ENCODE peak calls at places on chromosomes 4 and X, in four cellular contexts. Q is right lobe of liver, A is IMR-90, X is Peyer's patch. W is an unnamed sample.

GRCh38 chr4:119854364-119854763 is 212.3 kb downstream of the MAD2L1 start:
- DNase-seq in Q (no peak), A (peak; percentile 76), X (no peak), W (no peak)

GRCh38 chrX:7077241-7077909 is 70.1 kb upstream of the STS start:
- DNase-seq in Q (no peak), X (no peak), A (no peak), W (no peak)

GRCh38 chrX:119401569-119401968 is 2.4 kb downstream of the SLC25A43 start:
- DNase-seq in Q (no peak), X (no peak), A (no peak), W (no peak)

GRCh38 chr4:140995058-140995457 is 138.2 kb downstream of the RNF150 start:
- DNase-seq in X (no peak), A (no peak), Q (peak; percentile 66), W (peak; percentile 84)

GRCh38 chrX:40304115-40304514 is 206.4 kb upstream of the BCOR start:
- DNase-seq in A (no peak), X (no peak), Q (no peak), W (no peak)

GRCh38 chrX:38275615-38276014 is 51.7 kb downstream of the RPGR start:
- DNase-seq in Q (no peak), X (no peak), A (peak; percentile 93), W (no peak)

GRCh38 chrX:65072590-65072989 is 96.3 kb upstream of the ZC4H2 start:
- DNase-seq in Q (no peak), X (no peak), A (no peak), W (peak; percentile 42)

GRCh38 chr4:8435656-8436121 is 4.8 kb downstream of the ACOX3 start:
- DNase-seq in A (peak; percentile 15), X (no peak), Q (no peak), W (no peak)

GRCh38 chr4:76982638-76983579 is 33.4 kb downstream of the SEPTIN11 start:
- DNase-seq in Q (no peak), X (no peak), A (peak; percentile 54), W (no peak)

GRCh38 chr4:185870437-185870836 is 58.4 kb upstream of the SORBS2 start:
- DNase-seq in A (no peak), Q (no peak), X (no peak), W (no peak)

GRCh38 chr4:185874516-185875230 is 62.7 kb upstream of the SORBS2 start:
- DNase-seq in Q (no peak), A (peak; percentile 81), X (no peak), W (no peak)

GRCh38 chr4:185868983-185869938 is 57.3 kb upstream of the SORBS2 start:
- DNase-seq in X (no peak), A (no peak), Q (no peak), W (no peak)

GRCh38 chr4:185867770-185868169 is 55.8 kb upstream of the SORBS2 start:
- DNase-seq in X (no peak), Q (no peak), A (no peak), W (no peak)

DNA sequence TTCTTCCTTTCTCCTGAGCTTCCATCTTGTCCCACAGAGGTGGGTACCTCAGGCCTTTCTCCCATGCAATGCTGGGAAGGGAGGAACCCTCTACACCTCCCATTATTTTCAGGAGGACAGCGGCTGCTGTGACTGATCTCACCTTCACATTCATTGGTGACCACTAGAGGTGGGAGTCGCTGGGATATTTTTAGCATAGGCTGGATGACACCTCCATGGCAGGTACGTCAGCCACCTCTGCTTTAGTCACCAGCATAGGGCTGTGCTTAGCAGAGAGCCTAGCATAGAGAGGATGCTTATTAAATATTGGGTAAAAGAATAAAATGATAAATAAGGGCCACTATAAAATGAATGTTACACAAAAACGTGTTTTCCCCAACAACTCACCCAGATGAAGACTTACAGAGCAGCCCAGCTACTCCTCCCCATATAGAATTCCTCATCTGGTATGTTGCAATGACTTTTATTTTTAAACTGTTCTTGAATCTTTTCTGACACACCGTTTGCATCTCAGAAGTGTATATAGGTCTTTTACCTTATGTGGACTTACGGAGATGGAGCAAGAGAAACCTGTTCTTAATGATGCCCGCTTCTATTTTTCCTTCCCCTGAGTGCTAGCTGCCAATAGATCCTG is 60.9 kb upstream of the SORBS2 start:
- DNase-seq in A (peak; percentile 12), X (no peak), Q (no peak), W (no peak)
- TF ChIP-seq CTCF in A (no peak), X (no peak), Q (no peak), W (no peak)

DNA sequence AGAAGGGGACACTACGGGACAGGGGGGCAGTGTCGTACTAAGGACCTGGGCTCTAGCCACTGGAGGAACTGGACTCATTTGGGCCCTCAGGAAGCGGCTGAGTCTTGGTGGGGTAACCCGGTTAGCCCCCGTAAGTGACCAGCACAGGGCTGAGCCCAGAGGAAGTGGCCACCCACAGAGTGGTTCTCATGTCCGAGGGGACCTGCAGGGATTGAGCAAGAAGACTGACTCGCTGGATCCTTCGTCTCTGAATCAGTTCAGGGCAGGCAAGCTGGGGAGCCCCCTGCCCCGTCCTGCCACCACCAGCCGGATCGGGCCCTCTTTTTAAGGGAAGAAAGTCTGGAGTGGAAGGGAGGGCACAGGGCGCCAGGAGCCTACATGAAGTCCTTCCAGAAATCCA is 719 bp upstream of the BGN start:
- DNase-seq in X (no peak), A (peak; percentile 41), Q (no peak), W (no peak)
- H3K4me3 ChIP-seq in X (no peak overlapping the region), A (peak overlapping the region; percentile 14), Q (no peak overlapping the region), W (no peak overlapping the region)

GRCh38 chrX:30889147-30890125 is at the start of gene TAB3:
- DNase-seq in A (peak; percentile 95), Q (peak; percentile 94), X (peak; percentile 92), W (peak; percentile 97)
- TF ChIP-seq POLR2A in A (no peak), Q (peak; percentile 46), X (peak; percentile 41), W (no peak)

GRCh38 chrX:17441965-17442364 is 67.0 kb downstream of the NHS start:
- DNase-seq in Q (no peak), A (peak; percentile 74), X (no peak), W (no peak)

GRCh38 chrX:17440836-17441235 is 65.8 kb downstream of the NHS start:
- DNase-seq in A (no peak), Q (no peak), X (no peak), W (no peak)

GRCh38 chrX:17440258-17440657 is 65.3 kb downstream of the NHS start:
- DNase-seq in A (no peak), Q (no peak), X (no peak), W (no peak)

GRCh38 chrX:17442898-17443297 is 67.9 kb downstream of the NHS start:
- DNase-seq in X (no peak), A (no peak), Q (no peak), W (no peak)

GRCh38 chrX:17443546-17443945 is 68.5 kb downstream of the NHS start:
- DNase-seq in X (no peak), A (no peak), Q (no peak), W (no peak)
- TF ChIP-seq CTCF in X (no peak), A (no peak), Q (no peak), W (no peak)

GRCh38 chr4:154064244-154064643 is 275.4 kb upstream of the SFRP2 start:
- DNase-seq in Q (no peak), X (no peak), A (no peak), W (no peak)
- H3K4me3 ChIP-seq in Q (no peak overlapping the region), X (no peak overlapping the region), A (no peak overlapping the region), W (no peak overlapping the region)

GRCh38 chr4:52751349-52751911 is at the start of gene ERVMER34-1:
- DNase-seq in A (no peak), X (peak; percentile 69), Q (peak; percentile 57), W (peak; percentile 69)
- TF ChIP-seq POLR2A in A (no peak), X (no peak), Q (no peak), W (no peak)

DNA sequence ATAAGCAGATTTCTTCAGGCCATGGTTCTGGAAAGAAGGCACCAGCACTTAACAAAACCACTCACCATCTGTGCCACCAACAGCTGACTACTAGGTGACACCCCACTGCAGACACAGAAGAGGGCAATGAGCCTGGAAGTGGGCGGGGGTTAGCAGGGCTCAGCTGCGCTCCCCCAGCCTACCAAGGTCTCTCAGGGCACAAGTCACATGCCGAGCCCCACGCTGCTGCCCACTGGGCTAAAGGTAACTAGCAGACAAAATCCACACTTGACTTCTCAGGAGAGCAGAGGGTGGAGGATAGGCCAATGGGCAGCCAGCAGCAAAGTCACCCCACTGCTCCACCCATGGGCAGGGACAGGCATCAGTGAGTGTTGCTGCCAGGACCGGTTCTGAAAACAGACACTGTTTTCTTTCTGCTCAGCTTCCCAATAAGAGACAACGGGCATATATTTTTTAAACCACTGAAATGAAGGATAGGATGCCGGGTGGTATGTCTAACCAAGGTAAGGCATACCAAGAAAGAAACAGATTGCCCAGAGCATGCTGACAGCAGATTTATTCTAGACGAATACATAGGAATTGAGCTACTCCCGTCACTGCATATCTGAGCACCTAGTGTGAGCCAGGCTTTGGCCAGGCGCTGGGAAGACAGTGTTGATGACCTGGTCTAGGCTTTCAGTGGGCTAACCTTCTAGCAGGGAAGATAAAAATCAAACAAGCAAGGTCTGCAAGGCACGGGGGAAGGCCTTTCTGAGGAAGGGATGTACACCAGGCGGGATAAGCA is 20.1 kb downstream of the ACSL1 start:
- DNase-seq in A (no peak), X (peak; percentile 76), Q (peak; percentile 97), W (no peak)
- TF ChIP-seq CTCF in A (no peak), X (no peak), Q (no peak), W (no peak)

GRCh38 chr4:130747842-130748241 is 1651.9 kb downstream of the C4orf33 start:
- DNase-seq in Q (no peak), X (no peak), A (no peak), W (no peak)
- H3K4me3 ChIP-seq in Q (no peak overlapping the region), X (no peak overlapping the region), A (no peak overlapping the region), W (no peak overlapping the region)

W was measured in sigmoid colon.